ENCODE peak calls at places on chromosome 10, in four cellular contexts. One of them, this sample, is unnamed.

GRCh38 chr10:79182763-79183467 is 114.1 kb downstream of the ZMIZ1 start:
- DNase-seq in HepG2: no peak
- DNase-seq in GM04504: no peak
- DNase-seq in stimulated activated CD4-positive, alpha-beta T cell treated with anti-CD3 and anti-CD28 coated beads, Interleukin-4, amount 100 ng/mL, for 4 hours: no peak
- DNase-seq in this sample: no peak

GRCh38 chr10:31142026-31142425 is 110.4 kb upstream of the ZNF438 start:
- DNase-seq in GM04504: peak; percentile 64
- DNase-seq in stimulated activated CD4-positive, alpha-beta T cell treated with anti-CD3 and anti-CD28 coated beads, Interleukin-4, amount 100 ng/mL, for 4 hours: no peak
- DNase-seq in HepG2: no peak
- DNase-seq in this sample: no peak

GRCh38 chr10:111993321-111993720 is 190.2 kb downstream of the GPAM start:
- DNase-seq in GM04504: no peak
- DNase-seq in stimulated activated CD4-positive, alpha-beta T cell treated with anti-CD3 and anti-CD28 coated beads, Interleukin-4, amount 100 ng/mL, for 4 hours: no peak
- DNase-seq in HepG2: no peak
- DNase-seq in this sample: no peak

GRCh38 chr10:76150139-76150885 is 718.9 kb downstream of the LRMDA start:
- DNase-seq in GM04504: no peak
- DNase-seq in HepG2: peak; percentile 96
- DNase-seq in stimulated activated CD4-positive, alpha-beta T cell treated with anti-CD3 and anti-CD28 coated beads, Interleukin-4, amount 100 ng/mL, for 4 hours: no peak
- DNase-seq in this sample: no peak

GRCh38 chr10:976316-976715 is 11.9 kb upstream of the GTPBP4 start:
- DNase-seq in GM04504: no peak
- DNase-seq in stimulated activated CD4-positive, alpha-beta T cell treated with anti-CD3 and anti-CD28 coated beads, Interleukin-4, amount 100 ng/mL, for 4 hours: no peak
- DNase-seq in HepG2: no peak
- DNase-seq in this sample: no peak

GRCh38 chr10:8158439-8159071 is 104.1 kb downstream of the GATA3 start:
- DNase-seq in stimulated activated CD4-positive, alpha-beta T cell treated with anti-CD3 and anti-CD28 coated beads, Interleukin-4, amount 100 ng/mL, for 4 hours: no peak
- DNase-seq in HepG2: no peak
- DNase-seq in GM04504: no peak
- DNase-seq in this sample: no peak

GRCh38 chr10:89869180-89869579 is 167.8 kb downstream of the KIF20B start:
- DNase-seq in stimulated activated CD4-positive, alpha-beta T cell treated with anti-CD3 and anti-CD28 coated beads, Interleukin-4, amount 100 ng/mL, for 4 hours: no peak
- DNase-seq in HepG2: no peak
- DNase-seq in GM04504: no peak
- DNase-seq in this sample: no peak

GRCh38 chr10:51244739-51245138 is 170.5 kb downstream of the PRKG1 start:
- DNase-seq in stimulated activated CD4-positive, alpha-beta T cell treated with anti-CD3 and anti-CD28 coated beads, Interleukin-4, amount 100 ng/mL, for 4 hours: no peak
- DNase-seq in HepG2: no peak
- DNase-seq in GM04504: peak; percentile 72
- DNase-seq in this sample: no peak

GRCh38 chr10:14579405-14579804 is 195.3 kb downstream of the FAM107B start:
- DNase-seq in GM04504: no peak
- DNase-seq in stimulated activated CD4-positive, alpha-beta T cell treated with anti-CD3 and anti-CD28 coated beads, Interleukin-4, amount 100 ng/mL, for 4 hours: no peak
- DNase-seq in HepG2: peak; percentile 35
- DNase-seq in this sample: no peak

GRCh38 chr10:76113952-76114351 is 682.5 kb downstream of the LRMDA start:
- DNase-seq in stimulated activated CD4-positive, alpha-beta T cell treated with anti-CD3 and anti-CD28 coated beads, Interleukin-4, amount 100 ng/mL, for 4 hours: no peak
- DNase-seq in HepG2: peak; percentile 23
- DNase-seq in GM04504: no peak
- DNase-seq in this sample: no peak

This sample was measured in HFF-Myc.